ENCODE peak calls at places on chromosome X, in nine cellular contexts. B is upper lobe of left lung, Q is MCF 10A, K is ovary, Z is AG04450, F is AG09309, U is right atrium auricular region, V is GM13976, J is esophagus squamous epithelium. S is an unnamed sample.

GRCh38 chrX:3651272-3651671 is 62.2 kb downstream of the PRKX start:
- DNase-seq in B (no peak), Q (peak), K (no peak), Z (no peak), F (no peak), U (no peak), V (no peak), J (no peak), S (no peak)

GRCh38 chrX:154384284-154384892 is 5.3 kb downstream of the EMD start:
- DNase-seq in B (no peak), Q (no peak), K (peak), Z (no peak), F (no peak), U (no peak), V (no peak), J (no peak), S (no peak)

GRCh38 chrX:39017716-39018115 is 216.5 kb downstream of the MID1IP1 start:
- DNase-seq in B (no peak), Q (no peak), K (no peak), Z (no peak), F (no peak), U (no peak), V (no peak), J (no peak), S (no peak)

GRCh38 chrX:129557844-129558243 is 17.8 kb downstream of the OCRL start:
- DNase-seq in B (no peak), Q (no peak), K (no peak), Z (no peak), F (no peak), U (no peak), V (no peak), J (no peak), S (no peak)

GRCh38 chrX:84144281-84144680 is 43.7 kb downstream of the RPS6KA6 start:
- DNase-seq in B (no peak), Q (no peak), K (no peak), Z (no peak), F (no peak), U (no peak), V (no peak), J (no peak), S (no peak)

GRCh38 chrX:118497180-118497814 is 1.7 kb downstream of the DOCK11 start:
- DNase-seq in B (no peak), Q (no peak), K (no peak), Z (no peak), F (no peak), U (no peak), V (no peak), J (no peak), S (no peak)

GRCh38 chrX:48492293-48492910 is 16.4 kb upstream of the PORCN start:
- DNase-seq in B (no peak), Q (peak), K (no peak), Z (no peak), F (no peak), U (no peak), V (no peak), J (no peak), S (no peak)

GRCh38 chrX:14865201-14865600 is 7.7 kb downstream of the FANCB start:
- DNase-seq in B (no peak), Q (no peak), K (no peak), Z (no peak), F (peak), U (no peak), V (no peak), J (no peak), S (no peak)

GRCh38 chrX:51047950-51048349 is 137.4 kb downstream of the BMP15 start:
- DNase-seq in B (no peak), Q (no peak), K (no peak), Z (no peak), F (no peak), U (no peak), V (no peak), J (no peak), S (no peak)

GRCh38 chrX:19514791-19515614 is at the start of gene MAP3K15:
- DNase-seq in B (peak), Q (no peak), K (peak), Z (no peak), F (no peak), U (no peak), V (peak), J (no peak), S (peak)

GRCh38 chrX:76183289-76184057 is 10.6 kb downstream of the PBDC1 start:
- DNase-seq in B (no peak), Q (peak), K (no peak), Z (peak), F (peak), U (no peak), V (no peak), J (no peak), S (no peak)

GRCh38 chrX:43813898-43814297 is 68.4 kb downstream of the MAOB start:
- DNase-seq in B (no peak), Q (peak), K (peak), Z (no peak), F (no peak), U (no peak), V (no peak), J (no peak), S (peak)

GRCh38 chrX:46582964-46583363 is 9.4 kb downstream of the CHST7 start:
- DNase-seq in B (no peak), Q (peak), K (no peak), Z (peak), F (peak), U (no peak), V (no peak), J (no peak), S (no peak)

GRCh38 chrX:100363926-100364325 is 46.1 kb downstream of the PCDH19 start:
- DNase-seq in B (peak), Q (peak), K (no peak), Z (no peak), F (no peak), U (no peak), V (no peak), J (no peak), S (no peak)

GRCh38 chrX:30888526-30889146 is 418 bp downstream of the TAB3 start:
- DNase-seq in B (peak), Q (peak), K (peak), Z (no peak), F (no peak), U (no peak), V (peak), J (no peak), S (peak)

GRCh38 chrX:133415276-133416105 is at the start of gene GPC4:
- DNase-seq in B (peak), Q (peak), K (peak), Z (no peak), F (no peak), U (no peak), V (peak), J (no peak), S (no peak)

GRCh38 chrX:39854772-39855747 is 242.7 kb downstream of the BCOR start:
- DNase-seq in B (peak), Q (no peak), K (no peak), Z (no peak), F (no peak), U (no peak), V (peak), J (no peak), S (no peak)

GRCh38 chrX:67543818-67544217 is at the start of gene AR:
- DNase-seq in B (peak), Q (no peak), K (peak), Z (peak), F (no peak), U (peak), V (no peak), J (no peak), S (no peak)

GRCh38 chrX:5748751-5749150 is 479.9 kb downstream of the NLGN4X start:
- DNase-seq in B (no peak), Q (no peak), K (no peak), Z (no peak), F (no peak), U (no peak), V (no peak), J (no peak), S (no peak)

GRCh38 chrX:78333521-78333920 is 6.1 kb upstream of the CYSLTR1 start:
- DNase-seq in B (no peak), Q (peak), K (no peak), Z (no peak), F (no peak), U (no peak), V (peak), J (no peak), S (no peak)

GRCh38 chrX:30786374-30786773 is 102.7 kb downstream of the TAB3 start:
- DNase-seq in B (no peak), Q (no peak), K (no peak), Z (no peak), F (no peak), U (no peak), V (no peak), J (no peak), S (no peak)

GRCh38 chrX:102950908-102951866 is 14.1 kb downstream of the RAB40AL start:
- DNase-seq in B (no peak), Q (peak), K (peak), Z (no peak), F (no peak), U (no peak), V (peak), J (no peak), S (peak)

DNA sequence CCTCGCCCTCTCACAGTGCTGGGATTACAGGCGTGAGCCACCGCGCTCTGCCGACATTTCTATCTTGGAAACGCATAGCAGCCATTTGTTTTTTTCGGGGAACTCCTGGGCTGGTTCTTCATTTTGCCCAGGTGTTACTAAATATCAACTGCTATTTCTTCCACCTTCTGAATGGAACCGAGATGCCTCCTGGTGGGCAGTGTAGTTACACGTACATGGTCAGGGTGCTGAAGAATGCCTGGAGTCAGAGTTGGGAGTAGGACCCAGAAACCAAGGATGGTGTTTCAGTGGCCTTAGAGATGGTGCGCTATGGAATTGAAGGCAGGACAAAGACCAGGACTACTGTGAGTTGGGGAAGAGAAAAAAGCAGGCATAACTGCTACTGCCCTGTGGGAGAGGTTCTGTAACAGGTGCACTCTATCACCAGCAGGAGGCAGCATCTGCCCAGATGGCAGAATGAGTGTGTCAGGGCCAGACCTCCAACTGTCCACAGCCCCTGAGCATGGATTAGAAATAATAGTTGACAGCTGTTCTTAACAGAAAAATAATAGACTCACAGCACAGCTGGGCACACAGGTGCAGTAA is 81.7 kb downstream of the ZC4H2 start:
- DNase-seq in B (no peak), Q (peak), K (no peak), Z (no peak), F (no peak), U (no peak), V (peak), J (no peak), S (peak)
- TF ChIP-seq CTCF in B (peak), Q (no peak), K (no peak), Z (peak), F (peak), U (peak), V (peak), J (no peak), S (peak)

DNA sequence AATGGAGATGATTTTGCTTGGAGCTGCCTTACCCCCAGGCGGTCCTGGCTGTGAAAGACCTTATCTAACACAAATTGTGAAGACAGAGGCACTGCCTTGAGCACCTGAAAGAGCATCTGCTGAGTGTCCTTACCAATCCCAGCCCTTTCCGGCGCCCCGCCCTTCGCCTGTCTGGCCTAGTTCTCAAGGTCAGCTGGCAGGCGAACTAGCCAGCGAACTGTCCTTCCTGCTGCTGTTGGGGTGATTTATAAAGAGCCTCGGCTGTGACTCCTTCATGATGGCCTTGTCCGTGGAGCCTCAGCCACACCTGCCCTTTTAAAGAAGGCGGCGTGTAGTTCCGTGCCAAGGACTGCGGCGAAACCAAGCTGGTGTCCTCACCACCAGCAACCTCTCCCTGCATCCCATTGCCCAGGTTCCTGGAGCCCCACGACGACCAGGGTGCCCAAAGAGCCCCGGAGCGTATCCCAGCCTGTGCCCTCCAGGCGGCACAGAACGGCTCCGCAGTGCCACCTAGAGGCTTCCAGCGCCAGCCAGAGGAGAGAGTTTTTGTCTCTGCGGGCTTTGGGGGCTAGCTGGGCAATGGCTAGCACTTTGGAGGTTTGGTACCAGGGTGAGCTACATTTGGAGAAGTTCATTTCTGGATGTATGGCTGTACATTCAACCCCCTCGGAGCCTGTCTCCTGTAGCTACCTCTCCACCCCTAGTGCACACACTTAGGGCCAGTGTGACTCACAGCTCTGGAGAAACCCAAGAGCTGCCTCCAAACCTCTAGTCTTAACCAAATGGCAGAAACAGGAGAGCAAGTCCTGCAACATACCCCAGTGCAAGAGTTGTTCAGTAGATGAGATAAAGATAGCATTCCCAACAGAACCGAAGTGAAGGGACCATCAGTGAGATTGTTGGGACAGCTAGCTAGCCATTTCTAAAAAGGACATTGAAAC is 36.8 kb upstream of the VMA21 start:
- DNase-seq in B (peak), Q (peak), K (peak), Z (no peak), F (no peak), U (no peak), V (peak), J (no peak), S (peak)
- TF ChIP-seq CTCF in B (peak), Q (peak), K (no peak), Z (peak), F (peak), U (peak), V (peak), J (no peak), S (peak)

GRCh38 chrX:150198776-150199175 is 164.3 kb upstream of the MAMLD1 start:
- DNase-seq in B (no peak), Q (peak), K (no peak), Z (no peak), F (no peak), U (no peak), V (no peak), J (no peak), S (no peak)

GRCh38 chrX:150200820-150201287 is 162.3 kb upstream of the MAMLD1 start:
- DNase-seq in B (peak), Q (peak), K (peak), Z (peak), F (peak), U (peak), V (peak), J (no peak), S (peak)

GRCh38 chrX:150200361-150200760 is 162.8 kb upstream of the MAMLD1 start:
- DNase-seq in B (no peak), Q (no peak), K (no peak), Z (no peak), F (no peak), U (peak), V (no peak), J (no peak), S (no peak)

GRCh38 chrX:150199181-150199580 is 163.9 kb upstream of the MAMLD1 start:
- DNase-seq in B (no peak), Q (no peak), K (no peak), Z (no peak), F (no peak), U (peak), V (no peak), J (no peak), S (no peak)

GRCh38 chrX:150199803-150200202 is 163.3 kb upstream of the MAMLD1 start:
- DNase-seq in B (no peak), Q (peak), K (no peak), Z (no peak), F (no peak), U (no peak), V (no peak), J (no peak), S (no peak)
- TF ChIP-seq CTCF in B (no peak), Q (no peak), K (no peak), Z (no peak), F (no peak), U (no peak), V (no peak), J (no peak), S (no peak)

GRCh38 chrX:72572248-72573157 is at the start of gene HDAC8:
- DNase-seq in B (peak), Q (peak), K (peak), Z (peak), F (peak), U (peak), V (peak), J (peak), S (peak)
- TF ChIP-seq CTCF in B (no peak), Q (no peak), K (no peak), Z (no peak), F (no peak), U (no peak), V (no peak), J (no peak), S (no peak)

GRCh38 chrX:42102586-42103282 is 179.4 kb upstream of the CASK start:
- DNase-seq in B (no peak), Q (peak), K (no peak), Z (no peak), F (no peak), U (no peak), V (no peak), J (no peak), S (no peak)
- TF ChIP-seq CTCF in B (no peak), Q (no peak), K (no peak), Z (no peak), F (no peak), U (no peak), V (no peak), J (no peak), S (no peak)

GRCh38 chrX:115650916-115651315 is 89.9 kb downstream of the PLS3 start:
- DNase-seq in B (no peak), Q (peak), K (peak), Z (no peak), F (peak), U (no peak), V (peak), J (no peak), S (peak)
- TF ChIP-seq CTCF in B (peak), Q (peak), K (peak), Z (peak), F (peak), U (peak), V (peak), J (no peak), S (peak)

GRCh38 chrX:32408389-32408788 is 803.0 kb downstream of the DMD start:
- DNase-seq in B (no peak), Q (peak), K (no peak), Z (no peak), F (no peak), U (no peak), V (peak), J (no peak), S (peak)
- TF ChIP-seq CTCF in B (peak), Q (peak), K (no peak), Z (peak), F (no peak), U (no peak), V (peak), J (no peak), S (no peak)

GRCh38 chrX:139862208-139862607 is 70.6 kb downstream of the ATP11C start:
- DNase-seq in B (no peak), Q (no peak), K (no peak), Z (no peak), F (no peak), U (no peak), V (no peak), J (no peak), S (no peak)
- TF ChIP-seq CTCF in B (no peak), Q (no peak), K (no peak), Z (no peak), F (no peak), U (no peak), V (no peak), J (no peak), S (peak)